ENCODE peak calls at places on chromosome 4, in five cellular contexts. One of them, this sample, is unnamed.

GRCh38 chr4:38565271-38566199 is 98.5 kb upstream of the KLF3 start:
- DNase-seq in H9: no peak
- DNase-seq in mesenchymal stem cell: no peak
- DNase-seq in IMR-90: peak
- DNase-seq in mesendoderm: no peak
- DNase-seq in this sample: no peak

GRCh38 chr4:2846172-2846571 is 2.5 kb downstream of the ADD1 start:
- DNase-seq in IMR-90: no peak
- DNase-seq in mesenchymal stem cell: no peak
- DNase-seq in mesendoderm: no peak
- DNase-seq in H9: no peak
- DNase-seq in this sample: no peak

GRCh38 chr4:137740192-137740591 is 207.9 kb upstream of the PCDH18 start:
- DNase-seq in IMR-90: peak
- DNase-seq in mesenchymal stem cell: peak
- DNase-seq in mesendoderm: no peak
- DNase-seq in H9: no peak
- DNase-seq in this sample: no peak

GRCh38 chr4:104491396-104491821 is 3.3 kb downstream of the CXXC4 start:
- DNase-seq in mesendoderm: peak
- DNase-seq in IMR-90: no peak
- DNase-seq in mesenchymal stem cell: peak
- DNase-seq in H9: peak
- DNase-seq in this sample: peak

GRCh38 chr4:82360298-82361177 is 13.3 kb downstream of the HNRNPD start:
- DNase-seq in mesenchymal stem cell: peak
- DNase-seq in mesendoderm: peak
- DNase-seq in IMR-90: peak
- DNase-seq in H9: no peak
- DNase-seq in this sample: peak

GRCh38 chr4:5893591-5893990 is 705 bp upstream of the CRMP1 start:
- DNase-seq in H9: no peak
- DNase-seq in mesenchymal stem cell: no peak
- DNase-seq in IMR-90: no peak
- DNase-seq in mesendoderm: no peak
- DNase-seq in this sample: no peak

GRCh38 chr4:113472864-113473263 is 288.7 kb downstream of the CAMK2D start:
- DNase-seq in H9: no peak
- DNase-seq in IMR-90: no peak
- DNase-seq in mesendoderm: no peak
- DNase-seq in mesenchymal stem cell: no peak
- DNase-seq in this sample: no peak

GRCh38 chr4:151415978-151416377 is 7.0 kb downstream of the FHIP1A start:
- DNase-seq in IMR-90: peak
- DNase-seq in mesenchymal stem cell: no peak
- DNase-seq in mesendoderm: no peak
- DNase-seq in H9: no peak
- DNase-seq in this sample: no peak

GRCh38 chr4:1851575-1852415 is 4.2 kb downstream of the LETM1 start:
- DNase-seq in H9: no peak
- DNase-seq in mesendoderm: no peak
- DNase-seq in IMR-90: no peak
- DNase-seq in mesenchymal stem cell: no peak
- DNase-seq in this sample: no peak

GRCh38 chr4:26223160-26223559 is 97.7 kb upstream of the RBPJ start:
- DNase-seq in IMR-90: peak
- DNase-seq in H9: no peak
- DNase-seq in mesendoderm: no peak
- DNase-seq in mesenchymal stem cell: peak
- DNase-seq in this sample: no peak

GRCh38 chr4:117637347-117637746 is 396.9 kb upstream of the NDST3 start:
- DNase-seq in IMR-90: no peak
- DNase-seq in mesendoderm: no peak
- DNase-seq in mesenchymal stem cell: no peak
- DNase-seq in H9: no peak
- DNase-seq in this sample: no peak

DNA sequence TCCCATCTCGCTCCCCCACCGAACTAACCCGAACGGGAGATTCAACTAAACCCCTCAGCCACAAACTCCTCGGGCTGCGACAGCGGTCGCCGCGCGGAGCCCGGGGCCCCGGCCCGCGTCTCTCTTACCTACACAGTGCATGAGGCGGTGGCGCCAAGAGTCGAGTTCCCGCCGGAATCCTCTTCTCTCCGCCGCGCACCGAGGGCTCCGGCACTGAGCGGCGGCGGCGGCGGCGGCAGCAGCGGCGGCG is 160 bp downstream of the LCORL start:
- DNase-seq in mesenchymal stem cell: peak
- DNase-seq in IMR-90: peak
- DNase-seq in H9: no peak
- DNase-seq in mesendoderm: no peak
- DNase-seq in this sample: no peak
- H3K18ac ChIP-seq in mesenchymal stem cell: peak
- H3K18ac ChIP-seq in IMR-90: no peak
- H3K18ac ChIP-seq in H9: peak
- H3K18ac ChIP-seq in mesendoderm: peak
- H3K18ac ChIP-seq in this sample: peak

GRCh38 chr4:109622581-109622980 is 62.5 kb downstream of the MCUB start:
- DNase-seq in mesenchymal stem cell: no peak
- DNase-seq in H9: no peak
- DNase-seq in IMR-90: no peak
- DNase-seq in mesendoderm: no peak
- DNase-seq in this sample: no peak
- H3K23ac ChIP-seq in mesenchymal stem cell: no peak
- H3K23ac ChIP-seq in H9: no peak
- H3K23ac ChIP-seq in IMR-90: no peak
- H3K23ac ChIP-seq in mesendoderm: no peak
- H3K23ac ChIP-seq in this sample: no peak

DNA sequence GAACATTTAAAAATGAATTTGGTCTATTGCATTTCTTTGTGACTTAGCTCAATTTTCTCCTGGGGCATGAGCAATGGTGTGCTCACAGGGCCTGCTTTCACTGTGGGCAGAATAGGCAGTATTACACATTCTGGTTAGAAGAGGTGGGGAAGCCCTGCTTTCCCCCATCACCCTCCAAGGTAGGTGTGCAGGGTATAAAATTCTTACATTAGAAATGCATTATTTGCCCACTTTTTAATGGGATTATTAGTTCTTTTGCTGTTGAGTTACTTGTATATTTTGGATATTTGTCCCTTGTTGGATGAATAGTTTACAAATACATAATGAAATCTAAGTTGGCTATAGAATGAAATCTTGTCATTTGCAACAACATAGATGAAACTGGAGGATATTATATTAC is 8.3 kb upstream of the STBD1 start:
- DNase-seq in IMR-90: no peak
- DNase-seq in mesendoderm: no peak
- DNase-seq in mesenchymal stem cell: no peak
- DNase-seq in H9: no peak
- DNase-seq in this sample: no peak
- H3K18ac ChIP-seq in IMR-90: no peak
- H3K18ac ChIP-seq in mesendoderm: no peak
- H3K18ac ChIP-seq in mesenchymal stem cell: no peak
- H3K18ac ChIP-seq in H9: no peak
- H3K18ac ChIP-seq in this sample: no peak

DNA sequence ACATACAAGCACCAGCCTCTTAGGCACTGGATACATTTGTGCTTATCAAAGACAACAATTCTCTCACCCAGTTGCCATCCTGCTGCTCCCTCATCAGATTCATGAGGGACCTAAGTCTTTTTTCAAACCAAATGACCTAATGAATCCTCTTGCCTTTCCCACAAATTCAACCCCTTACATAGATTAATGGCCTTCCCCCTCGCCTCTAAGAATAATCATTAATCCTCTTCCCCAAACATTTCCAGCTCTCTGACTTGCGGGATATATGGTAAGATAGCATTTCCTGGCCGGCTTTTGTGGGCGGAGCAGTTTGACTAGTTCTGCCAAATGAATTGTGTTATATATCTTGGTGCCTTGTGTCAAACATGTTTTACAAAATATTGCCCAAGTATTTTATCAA is 233.8 kb downstream of the ARAP2 start:
- DNase-seq in mesenchymal stem cell: no peak
- DNase-seq in IMR-90: no peak
- DNase-seq in mesendoderm: peak
- DNase-seq in H9: no peak
- DNase-seq in this sample: no peak
- H3K23ac ChIP-seq in mesenchymal stem cell: no peak
- H3K23ac ChIP-seq in IMR-90: no peak
- H3K23ac ChIP-seq in mesendoderm: no peak
- H3K23ac ChIP-seq in H9: no peak
- H3K23ac ChIP-seq in this sample: no peak

GRCh38 chr4:78480286-78480685 is 71.3 kb upstream of the ANXA3 start:
- DNase-seq in H9: no peak
- DNase-seq in mesendoderm: no peak
- DNase-seq in IMR-90: no peak
- DNase-seq in mesenchymal stem cell: no peak
- DNase-seq in this sample: no peak

GRCh38 chr4:78478523-78478922 is 73.0 kb upstream of the ANXA3 start:
- DNase-seq in mesendoderm: no peak
- DNase-seq in mesenchymal stem cell: no peak
- DNase-seq in H9: no peak
- DNase-seq in IMR-90: no peak
- DNase-seq in this sample: no peak

GRCh38 chr4:78481180-78481579 is 70.4 kb upstream of the ANXA3 start:
- DNase-seq in mesenchymal stem cell: peak
- DNase-seq in H9: no peak
- DNase-seq in mesendoderm: peak
- DNase-seq in IMR-90: peak
- DNase-seq in this sample: no peak

GRCh38 chr4:78477276-78477675 is 74.3 kb upstream of the ANXA3 start:
- DNase-seq in mesendoderm: no peak
- DNase-seq in mesenchymal stem cell: peak
- DNase-seq in IMR-90: peak
- DNase-seq in H9: no peak
- DNase-seq in this sample: no peak

GRCh38 chr4:78476108-78476704 is 75.4 kb upstream of the ANXA3 start:
- DNase-seq in mesendoderm: no peak
- DNase-seq in H9: no peak
- DNase-seq in IMR-90: no peak
- DNase-seq in mesenchymal stem cell: peak
- DNase-seq in this sample: no peak
- H3K18ac ChIP-seq in mesendoderm: no peak
- H3K18ac ChIP-seq in H9: no peak
- H3K18ac ChIP-seq in IMR-90: no peak
- H3K18ac ChIP-seq in mesenchymal stem cell: no peak
- H3K18ac ChIP-seq in this sample: no peak

GRCh38 chr4:108146346-108146745 is 22.4 kb downstream of the LEF1 start:
- DNase-seq in mesenchymal stem cell: no peak
- DNase-seq in mesendoderm: no peak
- DNase-seq in H9: no peak
- DNase-seq in IMR-90: no peak
- DNase-seq in this sample: no peak

GRCh38 chr4:108146819-108147218 is 21.9 kb downstream of the LEF1 start:
- DNase-seq in mesenchymal stem cell: no peak
- DNase-seq in IMR-90: no peak
- DNase-seq in H9: peak
- DNase-seq in mesendoderm: peak
- DNase-seq in this sample: no peak

GRCh38 chr4:108143515-108143914 is 25.2 kb downstream of the LEF1 start:
- DNase-seq in IMR-90: no peak
- DNase-seq in mesendoderm: no peak
- DNase-seq in mesenchymal stem cell: no peak
- DNase-seq in H9: no peak
- DNase-seq in this sample: no peak

GRCh38 chr4:108142870-108143269 is 25.9 kb downstream of the LEF1 start:
- DNase-seq in mesenchymal stem cell: no peak
- DNase-seq in H9: no peak
- DNase-seq in IMR-90: no peak
- DNase-seq in mesendoderm: no peak
- DNase-seq in this sample: no peak

DNA sequence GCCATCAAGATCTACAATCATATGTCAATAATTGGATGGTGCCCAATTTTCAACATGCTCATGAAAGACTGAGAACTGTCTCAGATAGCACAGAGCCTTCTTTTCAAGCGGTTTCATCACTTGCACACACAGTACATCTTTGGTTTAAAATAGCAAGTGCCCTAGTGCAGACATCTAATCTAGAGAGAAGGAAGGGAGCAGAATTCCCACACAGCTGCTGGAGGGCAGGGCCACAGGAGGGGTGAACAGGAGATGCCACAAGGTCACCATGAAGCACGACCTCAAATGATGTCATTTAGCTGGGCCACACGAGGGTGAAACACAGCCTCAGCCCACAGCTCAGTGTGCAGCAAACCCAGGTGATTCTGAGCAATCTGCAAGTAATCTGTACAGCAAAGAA is 24.3 kb downstream of the LEF1 start:
- DNase-seq in IMR-90: no peak
- DNase-seq in mesenchymal stem cell: no peak
- DNase-seq in H9: no peak
- DNase-seq in mesendoderm: no peak
- DNase-seq in this sample: no peak
- H3K23ac ChIP-seq in IMR-90: no peak
- H3K23ac ChIP-seq in mesenchymal stem cell: no peak
- H3K23ac ChIP-seq in H9: no peak
- H3K23ac ChIP-seq in mesendoderm: no peak
- H3K23ac ChIP-seq in this sample: no peak

DNA sequence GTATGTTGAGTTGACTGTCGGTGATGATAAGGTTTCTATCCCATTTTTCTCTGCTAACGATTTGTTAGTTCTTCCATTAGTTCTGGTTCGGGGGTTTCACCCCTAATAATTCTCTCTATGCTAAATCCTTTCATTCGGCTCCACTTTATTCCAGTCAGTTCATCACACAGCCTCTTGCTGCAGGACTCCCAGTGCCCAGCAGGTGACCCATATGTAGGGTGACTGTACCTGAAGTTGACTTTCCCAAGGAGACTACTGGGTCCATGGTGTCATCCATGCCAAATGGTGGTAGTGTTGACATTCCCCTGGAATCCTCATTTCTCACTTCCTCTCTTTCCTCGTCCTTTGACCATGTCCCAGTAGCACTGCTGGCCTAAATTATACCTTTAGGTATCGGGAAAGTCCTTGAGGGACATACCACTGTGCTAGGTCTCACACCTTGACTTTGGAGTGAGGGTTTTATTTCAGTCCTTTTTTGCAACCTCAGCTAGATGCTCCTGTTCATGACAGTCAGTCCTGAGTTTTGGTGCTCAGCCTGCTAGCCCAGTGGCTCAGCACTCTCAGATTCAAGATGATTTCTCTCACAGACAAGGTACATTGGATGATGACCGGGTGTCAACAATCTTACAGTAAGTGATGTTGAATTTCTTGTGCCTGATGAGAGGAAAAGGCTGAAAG is 105.1 kb upstream of the ARHGAP24 start:
- DNase-seq in mesenchymal stem cell: no peak
- DNase-seq in mesendoderm: peak
- DNase-seq in IMR-90: no peak
- DNase-seq in H9: no peak
- DNase-seq in this sample: no peak
- H3K18ac ChIP-seq in mesenchymal stem cell: no peak
- H3K18ac ChIP-seq in mesendoderm: no peak
- H3K18ac ChIP-seq in IMR-90: no peak
- H3K18ac ChIP-seq in H9: no peak
- H3K18ac ChIP-seq in this sample: no peak

DNA sequence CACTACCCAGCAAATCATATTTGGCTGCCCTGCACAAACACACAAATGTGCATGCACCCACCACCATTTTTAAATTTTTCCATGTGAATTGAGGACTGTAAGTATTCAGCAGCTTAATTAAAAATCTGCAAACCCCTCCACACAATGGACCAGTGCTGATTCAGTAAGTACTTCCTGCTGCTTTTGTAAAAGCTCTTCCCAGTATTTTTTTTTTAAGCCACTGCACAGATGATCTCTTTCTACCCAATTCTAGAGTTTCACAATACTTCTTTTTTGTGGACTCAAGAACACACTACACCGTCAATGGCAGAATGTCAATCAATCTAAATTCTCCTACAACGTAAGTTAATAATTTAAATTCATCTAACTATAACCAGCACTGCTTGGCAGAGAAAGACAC is 26.5 kb downstream of the SH3RF1 start:
- DNase-seq in H9: no peak
- DNase-seq in IMR-90: no peak
- DNase-seq in mesendoderm: no peak
- DNase-seq in mesenchymal stem cell: no peak
- DNase-seq in this sample: no peak
- H3K23ac ChIP-seq in H9: no peak
- H3K23ac ChIP-seq in IMR-90: no peak
- H3K23ac ChIP-seq in mesendoderm: no peak
- H3K23ac ChIP-seq in mesenchymal stem cell: no peak
- H3K23ac ChIP-seq in this sample: no peak

This sample was measured in neuronal stem cell.